ENCODE peak calls at places on chromosome 1, in seven cellular contexts. T is GM12878, L is HepG2, P is K562, Z is GM12891, H is SK-N-SH, C is H1. N is an unnamed sample.

GRCh38 chr1:228087771-228088251 is 5.3 kb downstream of the ARF1 start:
- DNase-seq in L (no peak), C (no peak), P (no peak), H (no peak), Z (no peak), T (no peak), N (no peak)

GRCh38 chr1:101474039-101474665 is 237.3 kb downstream of the S1PR1 start:
- DNase-seq in L (peak), Z (no peak), P (peak), T (no peak), C (no peak), H (peak), N (no peak)

GRCh38 chr1:109481646-109482045 is 2.1 kb upstream of the ATXN7L2 start:
- DNase-seq in Z (no peak), L (no peak), C (no peak), T (no peak), P (no peak), H (no peak), N (no peak)

GRCh38 chr1:244969355-244970235 is 105.3 kb upstream of the HNRNPU start:
- DNase-seq in P (no peak), C (no peak), H (peak), Z (no peak), T (no peak), L (peak), N (peak)

GRCh38 chr1:180235502-180236239 is 5.6 kb downstream of the LHX4 start:
- DNase-seq in P (no peak), L (no peak), Z (no peak), T (no peak), C (no peak), H (no peak), N (no peak)

GRCh38 chr1:3230553-3230952 is 161.6 kb downstream of the PRDM16 start:
- DNase-seq in L (no peak), P (no peak), T (no peak), H (no peak), C (no peak), Z (no peak), N (no peak)

GRCh38 chr1:58072450-58072849 is 474.1 kb downstream of the OMA1 start:
- DNase-seq in Z (no peak), T (no peak), H (no peak), L (no peak), P (no peak), C (no peak), N (no peak)

GRCh38 chr1:189899686-189900495 is 577.8 kb downstream of the BRINP3 start:
- DNase-seq in P (no peak), T (no peak), Z (no peak), C (no peak), H (no peak), L (no peak), N (no peak)

GRCh38 chr1:116067564-116067887 is 43.7 kb upstream of the MAB21L3 start:
- DNase-seq in L (no peak), P (no peak), Z (no peak), T (no peak), H (no peak), C (no peak), N (no peak)

GRCh38 chr1:18651727-18652126 is 21.1 kb downstream of the PAX7 start:
- DNase-seq in Z (no peak), H (no peak), P (no peak), L (no peak), T (no peak), C (no peak), N (no peak)

GRCh38 chr1:46770541-46770940 is 28.3 kb upstream of the CYP4B1 start:
- DNase-seq in T (no peak), H (no peak), C (no peak), P (no peak), L (no peak), Z (no peak), N (no peak)

GRCh38 chr1:241167121-241167619 is 189.8 kb downstream of the RGS7 start:
- DNase-seq in C (no peak), P (no peak), T (no peak), L (no peak), Z (no peak), H (no peak), N (no peak)

GRCh38 chr1:151547119-151547899 is 7.2 kb downstream of the TUFT1 start:
- DNase-seq in H (no peak), C (no peak), Z (no peak), L (peak), P (no peak), T (no peak), N (no peak)

GRCh38 chr1:59081795-59082194 is 215.1 kb upstream of the FGGY start:
- DNase-seq in T (no peak), L (no peak), Z (no peak), H (no peak), P (no peak), C (no peak), N (no peak)

GRCh38 chr1:99771522-99771921 is 5.1 kb upstream of the FRRS1 start:
- DNase-seq in T (no peak), H (no peak), L (no peak), Z (no peak), P (peak), C (no peak), N (no peak)

GRCh38 chr1:89945852-89946476 is 48.9 kb upstream of the ZNF326 start:
- DNase-seq in Z (no peak), H (no peak), P (no peak), T (peak), C (no peak), L (no peak), N (no peak)

GRCh38 chr1:116503535-116504307 is 67.1 kb downstream of the CD58 start:
- DNase-seq in P (peak), C (no peak), H (no peak), Z (no peak), T (no peak), L (no peak), N (no peak)

GRCh38 chr1:225881081-225882007 is 836 bp downstream of the TMEM63A start:
- DNase-seq in P (peak), T (no peak), L (peak), Z (peak), C (no peak), H (peak), N (peak)

GRCh38 chr1:200379431-200379755 is 30.4 kb downstream of the ZNF281 start:
- DNase-seq in Z (no peak), P (no peak), L (peak), T (no peak), H (peak), C (no peak), N (no peak)

GRCh38 chr1:119778886-119779560 is 10.3 kb upstream of the HMGCS2 start:
- DNase-seq in Z (no peak), C (no peak), H (peak), L (no peak), P (no peak), T (no peak), N (no peak)

GRCh38 chr1:19762175-19762779 is 37.4 kb downstream of the TMCO4 start:
- DNase-seq in L (peak), C (no peak), T (no peak), P (peak), H (peak), Z (peak), N (peak)

GRCh38 chr1:53328490-53329182 is 766 bp upstream of the LRP8 start:
- DNase-seq in H (peak), T (no peak), Z (no peak), P (no peak), L (no peak), C (no peak), N (no peak)

GRCh38 chr1:32242341-32242851 is 4.6 kb upstream of the FAM167B start:
- DNase-seq in Z (no peak), P (peak), C (no peak), L (no peak), T (no peak), H (peak), N (no peak)

GRCh38 chr1:63713627-63714481 is 60.0 kb upstream of the ROR1 start:
- DNase-seq in P (no peak), T (no peak), C (no peak), H (no peak), L (no peak), Z (no peak), N (no peak)

GRCh38 chr1:31924839-31925238 is 13.3 kb downstream of the PTP4A2 start:
- DNase-seq in L (no peak), H (peak), Z (no peak), T (no peak), P (peak), C (no peak), N (no peak)

GRCh38 chr1:30277415-30277814 is 446.0 kb downstream of the MATN1 start:
- DNase-seq in L (no peak), H (no peak), P (no peak), Z (no peak), C (no peak), T (no peak), N (no peak)

GRCh38 chr1:156504821-156505678 is 4.5 kb upstream of the MEF2D start:
- DNase-seq in T (peak), C (peak), P (peak), Z (peak), L (peak), H (peak), N (peak)
- TF ChIP-seq TAF1 in T (peak), C (peak), P (peak), Z (no peak), L (peak), H (no peak), N (no peak)

GRCh38 chr1:167054946-167055630 is 35.1 kb downstream of the GPA33 start:
- DNase-seq in C (no peak), Z (no peak), P (no peak), L (no peak), H (no peak), T (no peak), N (no peak)

GRCh38 chr1:167056529-167057296 is 33.5 kb downstream of the GPA33 start:
- DNase-seq in L (no peak), P (no peak), C (no peak), Z (no peak), T (no peak), H (no peak), N (no peak)

GRCh38 chr1:167051907-167052306 is 38.3 kb downstream of the GPA33 start:
- DNase-seq in Z (no peak), C (no peak), H (no peak), P (no peak), T (no peak), L (no peak), N (no peak)

GRCh38 chr1:167054531-167054930 is 35.6 kb downstream of the GPA33 start:
- DNase-seq in C (no peak), H (no peak), T (no peak), Z (no peak), P (no peak), L (no peak), N (no peak)

GRCh38 chr1:167052389-167052788 is 37.8 kb downstream of the GPA33 start:
- DNase-seq in T (no peak), C (peak), Z (no peak), H (peak), L (peak), P (peak), N (no peak)
- TF ChIP-seq TAF1 in T (no peak), C (no peak), Z (no peak), H (no peak), L (no peak), P (no peak), N (no peak)

GRCh38 chr1:202085682-202086373 is 36.9 kb upstream of the GPR37L1 start:
- DNase-seq in C (no peak), L (peak), Z (no peak), H (no peak), T (no peak), P (no peak), N (no peak)
- TF ChIP-seq TAF1 in C (no peak), L (peak), Z (no peak), H (no peak), T (no peak), P (no peak), N (no peak)

GRCh38 chr1:206892351-206892984 is 4.8 kb upstream of the IL24 start:
- DNase-seq in C (no peak), T (no peak), P (no peak), L (no peak), Z (no peak), H (no peak), N (no peak)
- TF ChIP-seq TAF1 in C (no peak), T (no peak), P (no peak), L (no peak), Z (no peak), H (no peak), N (no peak)